ENCODE peak calls at places on chromosome 14, in seven cellular contexts. Y is HFF-Myc, N is GM23248, E is neural progenitor cell, O is A549, Z is skeletal muscle cell, K is astrocyte of the spinal cord. S is an unnamed sample.

GRCh38 chr14:94498215-94498614 is 11.1 kb downstream of the SERPINA12 start:
- DNase-seq in N (no peak), Y (no peak), E (no peak), O (no peak), K (no peak), Z (no peak), S (no peak)

GRCh38 chr14:100874051-100874410 is 29.5 kb downstream of the RTL1 start:
- DNase-seq in O (no peak), E (no peak), K (no peak), N (no peak), Z (no peak), Y (no peak), S (no peak)

GRCh38 chr14:99972748-99973466 is 92.3 kb upstream of the EVL start:
- DNase-seq in Y (no peak), N (no peak), K (no peak), E (no peak), O (no peak), Z (no peak), S (no peak)

GRCh38 chr14:67411375-67411774 is 590 bp downstream of the PLEK2 start:
- DNase-seq in O (no peak), Z (no peak), Y (no peak), N (peak), E (no peak), K (no peak), S (no peak)

GRCh38 chr14:72554994-72555608 is 338.8 kb downstream of the DPF3 start:
- DNase-seq in Z (no peak), O (no peak), K (no peak), Y (no peak), N (no peak), E (no peak), S (no peak)

GRCh38 chr14:25231006-25231405 is 181.1 kb upstream of the STXBP6 start:
- DNase-seq in E (no peak), Y (no peak), O (no peak), Z (no peak), N (no peak), K (no peak), S (no peak)

GRCh38 chr14:101504096-101504948 is 57.0 kb upstream of the DIO3 start:
- DNase-seq in Y (no peak), Z (no peak), K (no peak), N (no peak), O (no peak), E (no peak), S (no peak)

GRCh38 chr14:71734076-71734475 is 198.2 kb upstream of the RGS6 start:
- DNase-seq in E (no peak), Z (no peak), Y (no peak), N (no peak), O (no peak), K (no peak), S (no peak)

GRCh38 chr14:100076630-100077029 is 11.4 kb downstream of the EVL start:
- DNase-seq in E (no peak), K (peak), Z (peak), Y (peak), O (no peak), N (peak), S (no peak)

GRCh38 chr14:52080817-52081755 is 12.2 kb upstream of the NID2 start:
- DNase-seq in Y (no peak), Z (peak), N (peak), O (peak), E (no peak), K (peak), S (no peak)

GRCh38 chr14:22200977-22201605 is 387.9 kb downstream of the DAD1 start:
- DNase-seq in O (peak), N (peak), K (peak), Y (peak), E (peak), Z (no peak), S (no peak)

GRCh38 chr14:23053426-23053825 is 3.9 kb downstream of the CDH24 start:
- DNase-seq in K (no peak), N (no peak), Z (no peak), E (no peak), Y (no peak), O (no peak), S (no peak)

GRCh38 chr14:101077511-101078074 is 174.1 kb upstream of the RTL1 start:
- DNase-seq in Y (no peak), E (peak), O (no peak), K (no peak), N (peak), Z (no peak), S (no peak)

GRCh38 chr14:35959835-35960234 is 133.7 kb downstream of the BRMS1L start:
- DNase-seq in N (no peak), K (no peak), Z (no peak), E (no peak), O (no peak), Y (no peak), S (no peak)

GRCh38 chr14:83473846-83474245 is 1940.2 kb upstream of the SEL1L start:
- DNase-seq in E (no peak), O (no peak), K (peak), Z (no peak), Y (no peak), N (peak), S (no peak)

GRCh38 chr14:66069830-66070541 is 416.2 kb upstream of the CCDC196 start:
- DNase-seq in O (no peak), Z (no peak), N (peak), K (no peak), E (no peak), Y (no peak), S (no peak)

GRCh38 chr14:61601923-61602732 is 93.2 kb upstream of the HIF1A start:
- DNase-seq in O (no peak), Z (no peak), E (peak), Y (no peak), N (no peak), K (peak), S (no peak)

GRCh38 chr14:79842270-79842669 is 369.0 kb downstream of the DIO2 start:
- DNase-seq in E (no peak), Z (peak), N (peak), Y (no peak), K (peak), O (peak), S (no peak)

GRCh38 chr14:54728700-54729527 is 162.0 kb downstream of the SAMD4A start:
- DNase-seq in E (no peak), Y (no peak), Z (peak), K (no peak), O (no peak), N (peak), S (no peak)

DNA sequence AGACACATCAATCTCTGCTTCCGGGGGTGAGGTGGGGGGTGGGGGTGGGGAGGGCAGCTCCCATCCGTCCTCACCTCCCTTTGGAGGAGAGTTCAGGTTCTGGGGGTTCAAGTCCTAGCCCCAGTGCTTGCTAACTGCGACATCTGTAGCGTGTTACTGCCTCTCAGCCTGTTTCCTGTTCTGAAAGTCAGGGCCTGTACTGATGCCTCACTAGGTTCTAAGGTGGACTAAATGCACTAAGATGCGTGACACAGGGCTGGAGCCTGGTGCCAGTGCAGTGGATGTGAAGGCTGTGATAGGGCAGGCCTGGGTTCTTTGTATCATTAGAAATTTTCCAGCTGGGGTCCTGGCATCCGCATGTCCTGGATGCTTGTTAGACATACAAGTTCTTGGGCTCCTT is 17.3 kb upstream of the TDRD9 start:
- DNase-seq in E (no peak), N (no peak), O (no peak), K (no peak), Z (no peak), Y (no peak), S (no peak)
- H3K4me3 ChIP-seq in E (no peak), N (no peak), O (no peak), K (no peak), Z (no peak), Y (no peak), S (no peak)

GRCh38 chr14:50801706-50802105 is 29.3 kb downstream of the NIN start:
- DNase-seq in Y (no peak), Z (no peak), E (no peak), O (no peak), K (peak), N (peak), S (no peak)
- H3K4me3 ChIP-seq in Y (no peak), Z (no peak), E (no peak), O (no peak), K (no peak), N (no peak), S (no peak)

DNA sequence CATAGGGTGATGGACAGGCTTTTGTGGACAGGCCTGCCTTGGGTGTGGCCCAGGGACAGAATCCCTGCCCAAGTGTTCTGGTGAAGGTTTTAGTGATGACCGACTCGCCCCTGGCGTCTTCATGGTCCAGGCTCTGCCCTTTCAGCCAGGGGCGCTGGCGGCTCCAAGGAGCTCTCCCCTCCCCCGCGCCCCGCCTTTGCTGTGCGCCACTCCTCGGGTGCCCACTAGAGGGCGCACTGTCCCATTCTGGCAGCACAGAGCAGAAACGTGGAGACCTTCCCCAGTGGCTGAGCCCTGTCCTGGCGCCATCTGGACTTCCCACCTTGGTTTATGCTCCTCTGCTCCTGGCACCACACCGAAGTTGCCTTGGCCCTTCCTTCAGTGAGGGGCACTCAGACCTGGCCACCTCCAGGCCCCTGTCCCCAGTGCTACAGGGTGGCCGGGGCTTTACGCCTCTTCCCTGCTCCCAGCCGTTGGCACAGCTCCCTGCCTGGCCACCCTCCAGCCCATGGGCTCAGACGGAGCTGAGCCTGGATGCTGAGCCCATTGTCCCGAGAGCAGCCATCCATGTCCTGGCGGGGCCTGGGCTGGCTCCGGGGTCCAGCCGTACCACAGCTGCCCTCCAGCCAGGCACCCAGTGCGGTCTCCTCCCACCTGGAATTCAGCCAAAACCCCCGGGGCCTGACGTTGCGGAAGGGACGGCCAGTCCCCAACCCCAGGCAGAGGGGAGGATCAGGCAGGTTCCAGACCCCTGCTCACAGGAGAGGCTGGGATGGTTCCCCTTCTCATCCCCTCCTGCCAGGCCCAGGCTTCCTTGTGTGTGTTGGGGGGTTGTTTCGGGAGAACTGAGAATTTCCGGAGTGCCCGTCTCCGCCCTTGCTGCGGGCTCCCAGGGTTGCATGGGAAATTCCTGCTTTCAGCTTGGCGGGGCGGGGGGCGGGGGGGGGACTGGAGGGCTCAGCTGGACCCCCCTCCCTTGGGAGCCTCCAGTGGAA is 5.6 kb upstream of the CRIP1 start:
- DNase-seq in N (peak), O (peak), Z (no peak), E (peak), Y (peak), K (peak), S (no peak)
- H3K4me3 ChIP-seq in N (peak), O (peak), Z (peak), E (peak), Y (peak), K (peak), S (peak)

DNA sequence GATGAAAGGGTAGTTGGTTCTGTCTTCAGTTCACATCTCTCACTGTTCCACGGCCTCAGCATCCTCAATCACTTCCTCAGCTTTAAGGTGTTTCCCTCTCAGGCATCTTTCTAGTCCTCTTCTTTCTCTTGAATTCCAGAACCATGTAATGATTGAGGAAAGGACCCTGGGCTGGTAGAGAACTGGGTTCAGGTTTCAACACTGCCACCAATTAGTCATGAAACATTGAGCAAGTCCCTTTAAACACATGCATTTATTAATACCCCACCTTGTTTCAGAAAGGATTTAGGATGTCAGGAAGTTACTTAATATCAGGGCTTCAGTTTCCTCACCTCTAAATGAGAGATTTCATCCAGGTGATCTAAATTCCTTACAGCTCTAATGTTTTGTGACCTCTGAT is 7.2 kb downstream of the DMAC2L start:
- DNase-seq in Z (no peak), N (peak), E (no peak), K (no peak), O (no peak), Y (no peak), S (no peak)
- H3K4me3 ChIP-seq in Z (no peak), N (no peak), E (no peak), K (no peak), O (no peak), Y (no peak), S (no peak)

DNA sequence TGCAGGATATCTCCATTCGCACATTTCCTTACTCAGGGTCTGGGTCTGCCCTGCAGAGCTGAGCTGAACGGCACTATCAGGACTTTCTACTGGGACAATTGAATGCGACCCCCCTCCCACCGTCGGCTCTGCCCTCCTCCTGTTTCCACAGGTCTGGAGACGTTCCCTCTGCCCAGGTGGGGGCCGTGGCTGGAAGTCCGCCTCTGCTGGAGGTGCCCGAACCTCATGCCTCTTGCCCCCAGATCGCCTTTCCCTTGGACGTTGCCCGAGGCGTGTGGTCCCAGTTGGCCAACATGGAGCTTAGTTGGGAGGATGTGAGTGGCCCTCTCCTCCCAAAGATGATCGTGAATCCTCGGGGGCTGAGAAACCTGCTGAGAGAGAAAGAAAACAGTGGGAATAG is 21.2 kb upstream of the KLC1 start:
- DNase-seq in K (no peak), O (no peak), N (no peak), Y (no peak), E (no peak), Z (no peak), S (no peak)
- H3K4me3 ChIP-seq in K (no peak), O (no peak), N (no peak), Y (peak), E (no peak), Z (no peak), S (peak)

GRCh38 chr14:89918721-89919120 is 35.8 kb downstream of the EFCAB11 start:
- DNase-seq in Y (no peak), O (no peak), K (no peak), N (no peak), Z (no peak), E (no peak), S (no peak)

GRCh38 chr14:89912667-89913211 is 41.8 kb downstream of the EFCAB11 start:
- DNase-seq in Y (peak), N (peak), E (no peak), Z (peak), O (peak), K (peak), S (no peak)

GRCh38 chr14:89911018-89911919 is 43.3 kb downstream of the EFCAB11 start:
- DNase-seq in O (no peak), K (peak), E (peak), Z (no peak), N (peak), Y (peak), S (no peak)

GRCh38 chr14:89910706-89911017 is 43.9 kb downstream of the EFCAB11 start:
- DNase-seq in Z (no peak), N (no peak), E (no peak), K (no peak), O (no peak), Y (no peak), S (no peak)

GRCh38 chr14:89915114-89915878 is 39.2 kb downstream of the EFCAB11 start:
- DNase-seq in N (peak), E (peak), Y (peak), O (peak), K (peak), Z (no peak), S (no peak)
- H3K4me3 ChIP-seq in N (no peak), E (no peak), Y (no peak), O (no peak), K (no peak), Z (no peak), S (no peak)

DNA sequence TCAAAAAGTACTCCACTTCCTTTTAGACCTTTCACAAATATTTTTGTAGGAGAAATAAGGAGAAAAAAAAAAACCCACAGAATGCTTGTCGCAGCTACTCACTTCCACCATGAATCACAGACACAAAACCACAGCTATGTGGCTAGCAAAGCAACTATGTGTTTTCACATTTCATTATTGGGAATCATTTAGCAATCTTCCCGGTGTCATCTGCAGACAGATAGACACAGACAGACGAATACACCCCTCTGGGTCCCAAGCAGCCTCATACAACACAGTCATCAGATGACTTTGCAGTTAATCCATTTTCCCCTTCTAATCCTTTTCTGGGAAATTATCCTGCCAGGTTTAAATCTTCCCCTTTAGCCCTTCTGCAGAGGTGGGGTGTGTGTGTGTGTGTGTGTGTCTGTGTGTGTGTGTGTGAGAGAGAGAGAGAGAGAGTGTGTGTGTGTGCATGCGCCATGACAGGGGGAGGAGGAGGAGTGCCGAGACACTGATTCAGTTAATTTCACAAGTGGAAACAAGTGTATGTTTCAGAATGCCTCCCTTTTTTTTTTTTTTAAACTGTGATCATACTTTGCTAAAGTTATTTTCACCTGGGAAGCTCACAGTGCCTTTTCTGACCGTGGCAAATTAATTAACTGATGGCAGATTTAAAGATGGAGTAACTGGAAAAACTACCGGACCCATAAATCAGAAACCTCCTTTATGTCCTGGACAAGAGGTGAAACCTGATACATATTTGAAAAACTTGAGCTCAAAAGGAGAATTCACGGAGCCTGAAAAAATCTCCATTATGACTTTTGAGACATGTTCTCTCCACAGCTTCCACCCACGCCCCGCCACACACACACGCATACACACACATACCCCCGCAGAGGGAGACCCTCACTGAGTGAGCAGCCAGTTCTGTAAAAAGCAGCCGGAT is 39.9 kb downstream of the LTBP2 start:
- DNase-seq in N (peak), K (peak), Y (peak), Z (peak), O (peak), E (no peak), S (no peak)
- H3K4me3 ChIP-seq in N (peak), K (peak), Y (peak), Z (peak), O (peak), E (no peak), S (no peak)